ENCODE peak calls at places on chromosomes 4 and X, in five cellular contexts. One of them, this sample, is unnamed.

GRCh38 chr4:141636771-141637460 is 533 bp downstream of the IL15 start:
- DNase-seq in H1: peak; percentile 3
- DNase-seq in neuronal stem cell: peak; percentile 39
- DNase-seq in trophoblast cell: peak; percentile 28
- DNase-seq in mesenchymal stem cell: peak; percentile 79
- DNase-seq in this sample: peak; percentile 61

GRCh38 chr4:119268466-119268865 is 53.5 kb downstream of the FABP2 start:
- DNase-seq in H1: no peak
- DNase-seq in mesenchymal stem cell: no peak
- DNase-seq in neuronal stem cell: no peak
- DNase-seq in trophoblast cell: peak; percentile 1
- DNase-seq in this sample: no peak

GRCh38 chr4:142358656-142359055 is 487.4 kb downstream of the INPP4B start:
- DNase-seq in mesenchymal stem cell: no peak
- DNase-seq in neuronal stem cell: no peak
- DNase-seq in H1: no peak
- DNase-seq in trophoblast cell: peak; percentile 76
- DNase-seq in this sample: no peak

GRCh38 chr4:38141808-38142500 is 181.8 kb downstream of the PTTG2 start:
- DNase-seq in neuronal stem cell: no peak
- DNase-seq in mesenchymal stem cell: peak; percentile 82
- DNase-seq in H1: no peak
- DNase-seq in trophoblast cell: no peak
- DNase-seq in this sample: no peak

GRCh38 chr4:133148690-133149363 is at the start of gene PCDH10:
- DNase-seq in neuronal stem cell: peak; percentile 91
- DNase-seq in trophoblast cell: peak; percentile 71
- DNase-seq in H1: peak; percentile 88
- DNase-seq in mesenchymal stem cell: peak; percentile 96
- DNase-seq in this sample: peak; percentile 97

GRCh38 chr4:139910106-139910505 is 243.9 kb downstream of the MAML3 start:
- DNase-seq in H1: no peak
- DNase-seq in mesenchymal stem cell: no peak
- DNase-seq in neuronal stem cell: no peak
- DNase-seq in trophoblast cell: no peak
- DNase-seq in this sample: no peak

GRCh38 chrX:41308884-41309655 is 24.9 kb upstream of the DDX3X start:
- DNase-seq in trophoblast cell: no peak
- DNase-seq in H1: no peak
- DNase-seq in neuronal stem cell: no peak
- DNase-seq in mesenchymal stem cell: no peak
- DNase-seq in this sample: no peak

GRCh38 chr4:124846306-124846705 is 133.8 kb upstream of the ANKRD50 start:
- DNase-seq in mesenchymal stem cell: no peak
- DNase-seq in neuronal stem cell: no peak
- DNase-seq in trophoblast cell: peak; percentile 6
- DNase-seq in H1: no peak
- DNase-seq in this sample: no peak

GRCh38 chrX:51420610-51421009 is 75.8 kb downstream of the NUDT11 start:
- DNase-seq in H1: no peak
- DNase-seq in mesenchymal stem cell: peak; percentile 18
- DNase-seq in neuronal stem cell: peak; percentile 29
- DNase-seq in trophoblast cell: no peak
- DNase-seq in this sample: no peak

GRCh38 chr4:7366180-7366957 is 68.4 kb downstream of the PSAPL1 start:
- DNase-seq in H1: no peak
- DNase-seq in trophoblast cell: no peak
- DNase-seq in neuronal stem cell: no peak
- DNase-seq in mesenchymal stem cell: no peak
- DNase-seq in this sample: no peak

GRCh38 chr4:183919173-183919572 is 14.1 kb downstream of the STOX2 start:
- DNase-seq in trophoblast cell: no peak
- DNase-seq in neuronal stem cell: no peak
- DNase-seq in mesenchymal stem cell: no peak
- DNase-seq in H1: no peak
- DNase-seq in this sample: no peak

GRCh38 chrX:12685541-12685940 is 105.7 kb upstream of the PRPS2 start:
- DNase-seq in trophoblast cell: no peak
- DNase-seq in H1: no peak
- DNase-seq in mesenchymal stem cell: no peak
- DNase-seq in neuronal stem cell: no peak
- DNase-seq in this sample: no peak

GRCh38 chr4:163263601-163264000 is 68.8 kb downstream of the NPY1R start:
- DNase-seq in trophoblast cell: no peak
- DNase-seq in mesenchymal stem cell: no peak
- DNase-seq in neuronal stem cell: no peak
- DNase-seq in H1: no peak
- DNase-seq in this sample: no peak

DNA sequence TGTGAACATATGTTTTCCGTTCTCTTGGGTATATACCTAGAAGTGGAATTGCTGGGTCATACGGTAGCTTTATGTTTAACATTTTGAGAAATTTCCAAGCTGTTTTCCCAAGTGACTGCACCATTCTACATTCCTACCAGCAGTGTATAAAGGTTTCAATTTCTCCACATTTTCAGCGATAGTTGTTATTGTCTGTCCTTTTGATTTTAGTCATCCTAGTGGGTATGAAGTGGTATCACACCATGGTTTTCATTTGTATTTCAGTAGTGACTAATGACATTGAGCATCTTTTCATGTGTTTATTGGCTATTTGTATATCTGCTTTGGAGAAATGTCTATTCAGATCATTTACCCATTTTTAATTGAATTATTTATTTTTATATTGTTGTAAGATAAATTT is 2.4 kb downstream of the PPEF1 start:
- DNase-seq in trophoblast cell: no peak
- DNase-seq in mesenchymal stem cell: no peak
- DNase-seq in neuronal stem cell: no peak
- DNase-seq in H1: no peak
- DNase-seq in this sample: no peak
- H2BK12ac ChIP-seq in trophoblast cell: no peak overlapping the region
- H2BK12ac ChIP-seq in mesenchymal stem cell: no peak overlapping the region
- H2BK12ac ChIP-seq in neuronal stem cell: no peak overlapping the region
- H2BK12ac ChIP-seq in H1: no peak overlapping the region
- H2BK12ac ChIP-seq in this sample: no peak overlapping the region

GRCh38 chr4:47195706-47196105 is 164.3 kb downstream of the GABRB1 start:
- DNase-seq in trophoblast cell: no peak
- DNase-seq in mesenchymal stem cell: no peak
- DNase-seq in H1: no peak
- DNase-seq in neuronal stem cell: no peak
- DNase-seq in this sample: no peak

GRCh38 chr4:47198791-47199190 is 167.4 kb downstream of the GABRB1 start:
- DNase-seq in trophoblast cell: no peak
- DNase-seq in mesenchymal stem cell: no peak
- DNase-seq in neuronal stem cell: no peak
- DNase-seq in H1: no peak
- DNase-seq in this sample: no peak

GRCh38 chr4:47187608-47188007 is 156.2 kb downstream of the GABRB1 start:
- DNase-seq in H1: no peak
- DNase-seq in mesenchymal stem cell: no peak
- DNase-seq in trophoblast cell: no peak
- DNase-seq in neuronal stem cell: no peak
- DNase-seq in this sample: no peak

DNA sequence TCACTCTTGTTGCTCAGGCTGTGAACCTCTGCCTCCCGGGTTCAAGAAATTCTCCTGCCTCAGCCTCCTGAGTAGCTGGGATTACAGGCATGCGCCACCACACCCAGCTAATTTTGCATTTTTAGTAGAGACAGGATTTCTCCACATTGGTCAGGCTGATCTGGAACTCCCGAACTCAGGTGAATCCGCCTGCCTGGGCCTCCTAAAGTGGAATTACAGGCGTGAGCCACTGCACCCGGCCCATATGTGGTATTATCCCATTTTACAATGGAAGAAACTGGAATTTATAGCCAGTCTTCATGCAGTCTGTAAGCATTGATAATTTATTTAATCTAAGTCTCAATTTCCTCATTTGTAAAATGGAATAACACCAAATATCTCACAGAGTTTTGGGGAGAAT is 161.8 kb downstream of the GABRB1 start:
- DNase-seq in trophoblast cell: no peak
- DNase-seq in mesenchymal stem cell: no peak
- DNase-seq in H1: no peak
- DNase-seq in neuronal stem cell: no peak
- DNase-seq in this sample: no peak
- H2BK12ac ChIP-seq in trophoblast cell: no peak overlapping the region
- H2BK12ac ChIP-seq in mesenchymal stem cell: no peak overlapping the region
- H2BK12ac ChIP-seq in H1: no peak overlapping the region
- H2BK12ac ChIP-seq in neuronal stem cell: no peak overlapping the region
- H2BK12ac ChIP-seq in this sample: no peak overlapping the region

DNA sequence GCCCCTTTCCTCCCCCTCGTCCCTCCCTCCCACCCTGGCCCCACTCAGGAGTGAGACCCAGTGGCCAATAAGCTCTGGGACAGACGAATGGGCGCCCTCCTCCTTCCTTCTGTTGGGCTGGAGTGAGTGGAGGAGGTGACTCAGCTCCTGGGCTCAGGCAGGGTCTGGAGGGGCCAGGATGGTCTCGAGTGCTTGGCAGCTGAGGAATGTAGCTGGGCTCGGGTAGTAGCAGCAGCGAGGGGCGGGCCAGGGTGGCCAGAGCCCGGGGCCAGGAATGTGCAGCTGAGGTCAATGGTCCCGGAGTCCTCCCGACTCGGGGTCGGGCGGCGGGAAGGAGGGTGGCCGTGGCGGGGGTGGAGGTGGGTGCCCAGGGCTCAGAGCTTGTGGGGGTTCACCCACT is 15.0 kb downstream of the G6PD start:
- DNase-seq in mesenchymal stem cell: peak; percentile 87
- DNase-seq in neuronal stem cell: no peak
- DNase-seq in H1: no peak
- DNase-seq in trophoblast cell: peak; percentile 75
- DNase-seq in this sample: peak; percentile 58
- H2BK12ac ChIP-seq in mesenchymal stem cell: no peak overlapping the region
- H2BK12ac ChIP-seq in neuronal stem cell: no peak overlapping the region
- H2BK12ac ChIP-seq in H1: no peak overlapping the region
- H2BK12ac ChIP-seq in trophoblast cell: no peak overlapping the region
- H2BK12ac ChIP-seq in this sample: no peak overlapping the region

GRCh38 chrX:703466-704210 is 73.0 kb downstream of the SHOX start:
- DNase-seq in trophoblast cell: peak; percentile 72
- DNase-seq in H1: no peak
- DNase-seq in neuronal stem cell: no peak
- DNase-seq in mesenchymal stem cell: no peak
- DNase-seq in this sample: no peak
- H2BK12ac ChIP-seq in trophoblast cell: no peak overlapping the region
- H2BK12ac ChIP-seq in H1: no peak overlapping the region
- H2BK12ac ChIP-seq in neuronal stem cell: no peak overlapping the region
- H2BK12ac ChIP-seq in mesenchymal stem cell: no peak overlapping the region
- H2BK12ac ChIP-seq in this sample: no peak overlapping the region

DNA sequence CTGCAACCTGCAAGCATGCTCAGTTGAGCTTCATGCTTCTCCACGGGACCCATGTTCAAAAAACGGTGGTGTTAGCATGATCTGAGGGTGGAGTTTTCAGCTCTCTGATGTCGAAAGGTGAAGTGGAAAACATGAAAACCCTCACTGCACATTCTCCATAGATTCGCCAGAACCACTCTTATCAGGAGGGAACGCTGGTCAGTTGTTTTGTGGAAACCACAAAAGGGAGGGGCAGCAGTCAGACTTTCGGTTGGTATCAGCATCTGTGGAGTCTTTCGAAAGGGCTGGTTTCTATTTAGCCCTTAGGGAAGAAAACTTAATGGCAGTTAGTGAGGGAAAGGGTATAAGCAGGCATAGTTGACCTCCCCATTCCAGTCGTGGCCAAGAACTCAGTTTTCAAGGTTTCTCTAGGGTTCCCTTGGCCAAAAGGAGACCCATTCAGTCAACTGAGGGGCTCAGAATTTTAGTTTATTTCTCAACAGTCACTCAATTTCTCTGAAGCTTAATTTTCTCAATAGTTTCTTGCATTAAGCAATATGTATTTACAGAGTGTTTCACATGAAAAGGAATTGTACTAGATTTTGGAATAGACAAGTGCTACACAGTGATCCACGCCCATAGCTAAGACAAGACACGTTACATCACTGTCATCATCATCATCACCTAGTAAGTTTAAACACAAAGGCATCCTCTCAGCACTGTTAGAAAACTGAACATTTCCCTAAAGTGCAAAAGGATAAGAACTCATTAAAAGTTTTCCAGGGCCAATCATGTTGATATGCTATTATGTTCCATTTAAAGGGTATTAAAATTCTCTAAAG is 12.4 kb downstream of the PPA2 start:
- DNase-seq in trophoblast cell: peak; percentile 46
- DNase-seq in neuronal stem cell: no peak
- DNase-seq in H1: no peak
- DNase-seq in mesenchymal stem cell: peak; percentile 7
- DNase-seq in this sample: no peak
- H2BK12ac ChIP-seq in trophoblast cell: no peak overlapping the region
- H2BK12ac ChIP-seq in neuronal stem cell: no peak overlapping the region
- H2BK12ac ChIP-seq in H1: no peak overlapping the region
- H2BK12ac ChIP-seq in mesenchymal stem cell: no peak overlapping the region
- H2BK12ac ChIP-seq in this sample: no peak overlapping the region

GRCh38 chr4:186569533-186570192 is 14.3 kb upstream of the MTNR1A start:
- DNase-seq in neuronal stem cell: no peak
- DNase-seq in mesenchymal stem cell: no peak
- DNase-seq in H1: no peak
- DNase-seq in trophoblast cell: no peak
- DNase-seq in this sample: no peak
- H2BK12ac ChIP-seq in neuronal stem cell: no peak overlapping the region
- H2BK12ac ChIP-seq in mesenchymal stem cell: no peak overlapping the region
- H2BK12ac ChIP-seq in H1: no peak overlapping the region
- H2BK12ac ChIP-seq in trophoblast cell: no peak overlapping the region
- H2BK12ac ChIP-seq in this sample: no peak overlapping the region

GRCh38 chr4:70712604-70713452 is 8.9 kb upstream of the RUFY3 start:
- DNase-seq in H1: no peak
- DNase-seq in mesenchymal stem cell: no peak
- DNase-seq in trophoblast cell: no peak
- DNase-seq in neuronal stem cell: no peak
- DNase-seq in this sample: no peak

GRCh38 chr4:70713453-70714026 is 8.2 kb upstream of the RUFY3 start:
- DNase-seq in mesenchymal stem cell: no peak
- DNase-seq in trophoblast cell: no peak
- DNase-seq in neuronal stem cell: no peak
- DNase-seq in H1: no peak
- DNase-seq in this sample: no peak

GRCh38 chr4:70714061-70714468 is 7.7 kb upstream of the RUFY3 start:
- DNase-seq in H1: no peak
- DNase-seq in mesenchymal stem cell: no peak
- DNase-seq in neuronal stem cell: no peak
- DNase-seq in trophoblast cell: no peak
- DNase-seq in this sample: no peak

GRCh38 chr4:70714488-70714887 is 7.3 kb upstream of the RUFY3 start:
- DNase-seq in H1: no peak
- DNase-seq in trophoblast cell: no peak
- DNase-seq in mesenchymal stem cell: no peak
- DNase-seq in neuronal stem cell: no peak
- DNase-seq in this sample: no peak

DNA sequence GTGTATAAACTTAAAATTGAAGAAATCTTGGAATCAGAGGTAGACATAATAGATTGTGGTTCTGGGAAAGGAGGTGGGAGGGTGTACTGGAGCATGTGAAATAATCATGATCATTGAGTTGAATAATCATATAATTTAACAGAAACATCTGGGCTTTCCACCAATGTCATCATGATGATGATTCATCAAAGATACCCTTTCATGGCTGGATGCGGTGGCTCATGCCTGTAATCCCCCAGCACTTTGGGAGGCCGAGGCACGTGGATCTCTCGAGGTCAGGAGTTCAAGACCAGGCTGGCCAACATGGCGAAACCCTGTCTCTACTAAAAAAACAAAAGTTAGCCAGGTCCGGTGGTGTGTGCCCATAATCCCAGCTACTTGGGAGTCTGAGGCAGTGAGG is 6.7 kb upstream of the RUFY3 start:
- DNase-seq in H1: no peak
- DNase-seq in trophoblast cell: no peak
- DNase-seq in neuronal stem cell: no peak
- DNase-seq in mesenchymal stem cell: no peak
- DNase-seq in this sample: no peak
- H2BK12ac ChIP-seq in H1: no peak overlapping the region
- H2BK12ac ChIP-seq in trophoblast cell: no peak overlapping the region
- H2BK12ac ChIP-seq in neuronal stem cell: no peak overlapping the region
- H2BK12ac ChIP-seq in mesenchymal stem cell: no peak overlapping the region
- H2BK12ac ChIP-seq in this sample: no peak overlapping the region

GRCh38 chr4:41784191-41784979 is 35.9 kb upstream of the PHOX2B start:
- DNase-seq in H1: no peak
- DNase-seq in trophoblast cell: no peak
- DNase-seq in mesenchymal stem cell: no peak
- DNase-seq in neuronal stem cell: no peak
- DNase-seq in this sample: no peak
- H2BK12ac ChIP-seq in H1: no peak overlapping the region
- H2BK12ac ChIP-seq in trophoblast cell: no peak overlapping the region
- H2BK12ac ChIP-seq in mesenchymal stem cell: no peak overlapping the region
- H2BK12ac ChIP-seq in neuronal stem cell: no peak overlapping the region
- H2BK12ac ChIP-seq in this sample: no peak overlapping the region